ENCODE peak calls at places on chromosome 3, in eight cellular contexts. V is left lung; I is neuronal stem cell; M is left ventricle myocardium inferior; H is CD4-positive, alpha-beta memory T cell; P is SK-N-SH; J is mesendoderm; S is RWPE2. Y is an unnamed sample. For H3K4me1, the result is how much of the 10 kb centered on the place peaks cover.

GRCh38 chr3:189773056-189773455 is 141.9 kb downstream of the TP63 start:
- DNase-seq in V (no peak), H (no peak), M (no peak), I (no peak), S (no peak), P (no peak), J (no peak), Y (no peak)

GRCh38 chr3:24494616-24495333 is at the start of gene THRB:
- DNase-seq in P (peak), V (peak), H (no peak), S (peak), I (peak), J (peak), M (peak), Y (no peak)

GRCh38 chr3:126107960-126108688 is 24.2 kb upstream of the SLC41A3 start:
- DNase-seq in V (peak), P (no peak), S (no peak), M (no peak), H (no peak), I (no peak), J (no peak), Y (no peak)

GRCh38 chr3:185561958-185562357 is 9.6 kb upstream of the LIPH start:
- DNase-seq in V (no peak), J (no peak), P (no peak), S (no peak), H (no peak), I (no peak), M (no peak), Y (no peak)

GRCh38 chr3:73404450-73404849 is 220.3 kb downstream of the PDZRN3 start:
- DNase-seq in V (no peak), J (peak), M (no peak), S (no peak), P (no peak), H (no peak), I (peak), Y (no peak)

GRCh38 chr3:156214676-156215075 is 94.3 kb downstream of the KCNAB1 start:
- DNase-seq in M (no peak), I (no peak), V (no peak), J (no peak), S (no peak), P (no peak), H (no peak), Y (no peak)

GRCh38 chr3:2303567-2303966 is 204.9 kb downstream of the CNTN4 start:
- DNase-seq in V (no peak), I (peak), S (no peak), M (no peak), P (no peak), H (no peak), J (peak), Y (no peak)

GRCh38 chr3:32280262-32280910 is 41.9 kb downstream of the CMTM8 start:
- DNase-seq in V (no peak), I (no peak), J (peak), P (no peak), S (no peak), H (no peak), M (no peak), Y (no peak)

GRCh38 chr3:133295199-133295901 is 104.5 kb upstream of the BFSP2 start:
- DNase-seq in I (no peak), M (no peak), V (no peak), S (no peak), J (peak), P (no peak), H (no peak), Y (no peak)

DNA sequence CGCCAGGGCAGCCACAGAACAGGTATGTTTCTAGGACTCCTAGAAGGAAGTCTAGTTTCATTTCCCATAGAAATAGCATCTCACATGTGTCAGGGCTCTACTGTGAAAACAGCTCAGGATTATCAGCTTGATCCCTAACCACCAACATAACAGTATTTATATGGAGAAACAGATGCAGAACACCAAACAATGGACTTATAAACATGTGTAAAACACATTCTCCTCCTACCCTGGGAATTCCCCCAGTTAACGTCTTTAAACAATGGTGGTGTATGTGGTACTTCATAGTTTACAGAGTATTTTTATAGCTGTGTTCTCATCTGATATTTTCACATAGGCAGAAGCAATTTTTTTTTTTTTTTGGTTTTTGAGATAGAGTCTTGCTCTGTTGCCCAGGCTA is 9.7 kb downstream of the TNFSF10 start:
- DNase-seq in I (no peak), M (no peak), H (peak), P (no peak), J (no peak), S (no peak), V (no peak), Y (no peak)
- H3K4me1 ChIP-seq in I (under half), M (half or more), H (half or more), P (under half), J (under half), S (under half), V (half or more), Y (half or more)

DNA sequence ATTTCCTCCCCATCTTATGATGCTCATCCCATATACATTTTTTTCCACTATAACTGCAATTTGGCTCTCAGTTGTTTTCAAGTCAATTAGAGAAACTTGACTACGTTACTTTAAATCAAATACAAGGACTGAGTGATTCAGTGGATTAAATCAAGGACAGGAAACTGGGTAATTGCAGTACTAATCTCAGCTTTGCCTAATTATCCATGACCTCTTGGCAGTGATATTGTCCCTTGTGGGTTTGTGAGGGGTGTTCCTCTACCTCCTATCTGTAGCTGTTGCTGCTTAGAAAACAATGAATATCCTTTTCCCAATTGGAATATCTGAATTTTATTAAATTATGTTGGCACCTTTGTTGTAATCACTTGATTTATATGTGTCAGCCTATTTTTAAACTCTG is 79.4 kb downstream of the ZPLD1 start:
- DNase-seq in H (no peak), V (no peak), P (no peak), M (no peak), I (no peak), S (no peak), J (peak), Y (no peak)
- H3K4me1 ChIP-seq in H (under half), V (under half), P (under half), M (under half), I (under half), S (under half), J (under half), Y (under half)

GRCh38 chr3:141413387-141414140 is 45.3 kb downstream of the ZBTB38 start:
- DNase-seq in V (no peak), I (no peak), J (no peak), H (peak), S (no peak), P (no peak), M (no peak), Y (no peak)
- H3K4me1 ChIP-seq in V (half or more), I (under half), J (under half), H (half or more), S (half or more), P (under half), M (half or more), Y (under half)

GRCh38 chr3:71127463-71128243 is 455.9 kb downstream of the FOXP1 start:
- DNase-seq in I (no peak), S (no peak), V (no peak), M (no peak), H (peak), P (no peak), J (no peak), Y (peak)
- H3K4me1 ChIP-seq in I (under half), S (under half), V (under half), M (half or more), H (half or more), P (under half), J (under half), Y (under half)

GRCh38 chr3:48426944-48427629 is 2.8 kb downstream of the PLXNB1 start:
- DNase-seq in H (no peak), V (no peak), M (no peak), P (no peak), S (no peak), J (no peak), I (no peak), Y (no peak)

GRCh38 chr3:48423883-48424695 is 5.8 kb downstream of the PLXNB1 start:
- DNase-seq in J (no peak), P (peak), S (no peak), I (no peak), H (no peak), M (no peak), V (peak), Y (no peak)

GRCh38 chr3:48423241-48423882 is 6.5 kb downstream of the PLXNB1 start:
- DNase-seq in H (no peak), S (no peak), I (no peak), P (no peak), M (no peak), J (no peak), V (no peak), Y (no peak)

GRCh38 chr3:48426401-48426909 is 3.4 kb downstream of the PLXNB1 start:
- DNase-seq in V (no peak), M (peak), I (no peak), J (no peak), P (peak), S (no peak), H (no peak), Y (no peak)

GRCh38 chr3:48425281-48425812 is 4.5 kb downstream of the PLXNB1 start:
- DNase-seq in S (no peak), J (no peak), H (no peak), P (peak), V (no peak), I (no peak), M (peak), Y (no peak)
- H3K4me1 ChIP-seq in S (under half), J (under half), H (under half), P (under half), V (under half), I (under half), M (half or more), Y (under half)

GRCh38 chr3:127598841-127599570 is 795 bp downstream of the MCM2 start:
- DNase-seq in V (no peak), P (no peak), J (peak), S (no peak), M (no peak), H (no peak), I (no peak), Y (no peak)

GRCh38 chr3:127600749-127601456 is 2.7 kb downstream of the MCM2 start:
- DNase-seq in J (no peak), I (no peak), M (no peak), V (no peak), P (no peak), H (no peak), S (no peak), Y (no peak)

GRCh38 chr3:127595303-127595702 is 2.9 kb upstream of the MCM2 start:
- DNase-seq in S (no peak), H (no peak), M (no peak), V (no peak), J (no peak), I (no peak), P (no peak), Y (no peak)

GRCh38 chr3:127593187-127593586 is 2.7 kb upstream of the TPRA1 start:
- DNase-seq in H (no peak), I (no peak), M (no peak), S (no peak), P (no peak), V (no peak), J (no peak), Y (no peak)

DNA sequence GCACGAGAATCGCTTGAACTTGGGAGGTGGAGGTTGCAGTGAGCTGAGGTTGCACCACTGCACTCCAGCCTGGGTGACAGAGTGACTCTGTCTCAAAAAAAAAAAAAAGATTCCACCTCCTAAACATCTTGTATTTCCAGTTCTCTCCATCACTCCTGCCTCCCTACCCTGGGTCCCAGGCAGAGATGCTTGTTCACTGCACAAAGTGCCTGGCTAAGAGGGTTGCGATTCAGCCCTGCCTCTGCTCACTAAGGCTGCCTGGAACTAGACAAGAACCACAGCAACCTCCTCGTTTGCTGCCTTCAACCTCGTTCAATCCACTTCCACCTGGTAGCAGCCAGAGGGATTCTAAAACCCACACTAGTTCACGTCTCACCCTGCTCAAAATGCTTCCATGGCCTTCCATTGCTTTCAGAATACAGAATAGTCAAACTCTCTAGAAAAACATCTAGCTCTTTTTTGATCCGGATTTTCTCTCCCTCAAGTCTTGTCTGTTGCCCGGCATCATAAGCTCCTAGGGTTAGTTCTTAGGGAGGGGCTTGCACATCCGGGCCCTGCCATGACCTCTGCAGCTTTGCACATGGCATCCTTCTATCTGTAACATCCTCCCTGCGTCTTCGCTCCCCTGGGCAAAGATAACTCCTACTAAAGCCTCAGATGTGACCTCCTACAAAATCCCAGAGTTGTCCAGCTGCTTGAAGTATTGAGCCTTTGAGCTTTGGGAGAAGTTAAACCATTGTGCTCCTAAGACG is 1.0 kb upstream of the MCM2 start:
- DNase-seq in J (no peak), M (no peak), I (no peak), H (no peak), S (no peak), V (no peak), P (no peak), Y (no peak)
- H3K4me1 ChIP-seq in J (under half), M (under half), I (under half), H (under half), S (under half), V (under half), P (under half), Y (under half)